ENCODE peak calls at places on chromosomes 11 and 22, in seven cellular contexts. One of them, this sample, is unnamed.

GRCh38 chr11:13260196-13260962 is 17.2 kb upstream of the BMAL1 start:
- DNase-seq in NCI-H226: no peak
- DNase-seq in NCI-H1105: no peak
- DNase-seq in C1 segment of cervical spinal cord: no peak
- DNase-seq in EL: no peak
- DNase-seq in activated CD4-positive, alpha-beta T cell treated with anti-CD3 and anti-CD28 coated beads, Interleukin-2, amount 50 U/mL, for 48 hours: no peak
- DNase-seq in A549: no peak
- DNase-seq in this sample: no peak

GRCh38 chr22:43152355-43153071 is 1.2 kb downstream of the TSPO start:
- DNase-seq in NCI-H226: peak; percentile 53
- DNase-seq in NCI-H1105: no peak
- DNase-seq in C1 segment of cervical spinal cord: peak; percentile 63
- DNase-seq in EL: peak; percentile 67
- DNase-seq in activated CD4-positive, alpha-beta T cell treated with anti-CD3 and anti-CD28 coated beads, Interleukin-2, amount 50 U/mL, for 48 hours: peak; percentile 67
- DNase-seq in A549: no peak
- DNase-seq in this sample: no peak

GRCh38 chr11:79396674-79397073 is 44.2 kb downstream of the TENM4 start:
- DNase-seq in NCI-H226: no peak
- DNase-seq in NCI-H1105: no peak
- DNase-seq in C1 segment of cervical spinal cord: no peak
- DNase-seq in EL: no peak
- DNase-seq in activated CD4-positive, alpha-beta T cell treated with anti-CD3 and anti-CD28 coated beads, Interleukin-2, amount 50 U/mL, for 48 hours: no peak
- DNase-seq in A549: no peak
- DNase-seq in this sample: no peak

GRCh38 chr11:125950696-125951645 is 5.1 kb downstream of the VSIG10L2 start:
- DNase-seq in NCI-H226: no peak
- DNase-seq in NCI-H1105: no peak
- DNase-seq in C1 segment of cervical spinal cord: no peak
- DNase-seq in EL: no peak
- DNase-seq in activated CD4-positive, alpha-beta T cell treated with anti-CD3 and anti-CD28 coated beads, Interleukin-2, amount 50 U/mL, for 48 hours: no peak
- DNase-seq in A549: no peak
- DNase-seq in this sample: no peak

GRCh38 chr11:91163619-91164451 is 941.0 kb upstream of the CHORDC1 start:
- DNase-seq in NCI-H226: peak; percentile 84
- DNase-seq in NCI-H1105: peak; percentile 57
- DNase-seq in C1 segment of cervical spinal cord: no peak
- DNase-seq in EL: peak; percentile 61
- DNase-seq in activated CD4-positive, alpha-beta T cell treated with anti-CD3 and anti-CD28 coated beads, Interleukin-2, amount 50 U/mL, for 48 hours: no peak
- DNase-seq in A549: no peak
- DNase-seq in this sample: no peak

GRCh38 chr11:64248578-64248977 is 1.8 kb upstream of the PPP1R14B start:
- DNase-seq in NCI-H226: no peak
- DNase-seq in NCI-H1105: no peak
- DNase-seq in C1 segment of cervical spinal cord: no peak
- DNase-seq in EL: no peak
- DNase-seq in activated CD4-positive, alpha-beta T cell treated with anti-CD3 and anti-CD28 coated beads, Interleukin-2, amount 50 U/mL, for 48 hours: no peak
- DNase-seq in A549: no peak
- DNase-seq in this sample: no peak

GRCh38 chr11:120337896-120338840 is 2.0 kb downstream of the ARHGEF12 start:
- DNase-seq in NCI-H226: no peak
- DNase-seq in NCI-H1105: peak; percentile 13
- DNase-seq in C1 segment of cervical spinal cord: no peak
- DNase-seq in EL: peak; percentile 39
- DNase-seq in activated CD4-positive, alpha-beta T cell treated with anti-CD3 and anti-CD28 coated beads, Interleukin-2, amount 50 U/mL, for 48 hours: no peak
- DNase-seq in A549: no peak
- DNase-seq in this sample: no peak

GRCh38 chr11:61996933-61997332 is 29.5 kb upstream of the FTH1 start:
- DNase-seq in NCI-H226: no peak
- DNase-seq in NCI-H1105: no peak
- DNase-seq in C1 segment of cervical spinal cord: peak; percentile 63
- DNase-seq in EL: no peak
- DNase-seq in activated CD4-positive, alpha-beta T cell treated with anti-CD3 and anti-CD28 coated beads, Interleukin-2, amount 50 U/mL, for 48 hours: no peak
- DNase-seq in A549: no peak
- DNase-seq in this sample: no peak

GRCh38 chr11:62464655-62465054 is 45.8 kb downstream of the SCGB1A1 start:
- DNase-seq in NCI-H226: no peak
- DNase-seq in NCI-H1105: no peak
- DNase-seq in C1 segment of cervical spinal cord: no peak
- DNase-seq in EL: no peak
- DNase-seq in activated CD4-positive, alpha-beta T cell treated with anti-CD3 and anti-CD28 coated beads, Interleukin-2, amount 50 U/mL, for 48 hours: no peak
- DNase-seq in A549: no peak
- DNase-seq in this sample: no peak

GRCh38 chr11:69799582-69799981 is 19.6 kb downstream of the FGF3 start:
- DNase-seq in NCI-H226: peak; percentile 8
- DNase-seq in NCI-H1105: no peak
- DNase-seq in C1 segment of cervical spinal cord: no peak
- DNase-seq in EL: peak; percentile 45
- DNase-seq in activated CD4-positive, alpha-beta T cell treated with anti-CD3 and anti-CD28 coated beads, Interleukin-2, amount 50 U/mL, for 48 hours: no peak
- DNase-seq in A549: peak; percentile 45
- DNase-seq in this sample: no peak

GRCh38 chr11:62269654-62270278 is at the start of gene SCGB2A2:
- DNase-seq in NCI-H226: no peak
- DNase-seq in NCI-H1105: no peak
- DNase-seq in C1 segment of cervical spinal cord: no peak
- DNase-seq in EL: no peak
- DNase-seq in activated CD4-positive, alpha-beta T cell treated with anti-CD3 and anti-CD28 coated beads, Interleukin-2, amount 50 U/mL, for 48 hours: no peak
- DNase-seq in A549: peak; percentile 12
- DNase-seq in this sample: no peak

GRCh38 chr11:62217191-62217748 is 8.8 kb downstream of the SCGB2A1 start:
- DNase-seq in NCI-H226: no peak
- DNase-seq in NCI-H1105: peak; percentile 26
- DNase-seq in C1 segment of cervical spinal cord: no peak
- DNase-seq in EL: peak; percentile 10
- DNase-seq in activated CD4-positive, alpha-beta T cell treated with anti-CD3 and anti-CD28 coated beads, Interleukin-2, amount 50 U/mL, for 48 hours: no peak
- DNase-seq in A549: no peak
- DNase-seq in this sample: no peak

GRCh38 chr11:110715541-110715940 is 3.3 kb upstream of the ARHGAP20 start:
- DNase-seq in NCI-H226: peak; percentile 91
- DNase-seq in NCI-H1105: no peak
- DNase-seq in C1 segment of cervical spinal cord: no peak
- DNase-seq in EL: peak; percentile 39
- DNase-seq in activated CD4-positive, alpha-beta T cell treated with anti-CD3 and anti-CD28 coated beads, Interleukin-2, amount 50 U/mL, for 48 hours: no peak
- DNase-seq in A549: no peak
- DNase-seq in this sample: peak; percentile 50

GRCh38 chr11:75383246-75383645 is 16.1 kb upstream of the RPS3 start:
- DNase-seq in NCI-H226: peak; percentile 22
- DNase-seq in NCI-H1105: no peak
- DNase-seq in C1 segment of cervical spinal cord: no peak
- DNase-seq in EL: no peak
- DNase-seq in activated CD4-positive, alpha-beta T cell treated with anti-CD3 and anti-CD28 coated beads, Interleukin-2, amount 50 U/mL, for 48 hours: no peak
- DNase-seq in A549: peak; percentile 50
- DNase-seq in this sample: no peak

This sample was measured in AG04450.